ENCODE peak calls at places on chromosomes 12 and 14, in four cellular contexts. O is neural progenitor cell, Z is aorta, F is PC-9. P is an unnamed sample. For H3K4me1, the result is how much of the 10 kb centered on the place peaks cover.

GRCh38 chr14:96126339-96126770 is 78.3 kb upstream of the BDKRB2 start:
- DNase-seq in O (no peak), F (no peak), Z (no peak), P (no peak)

GRCh38 chr12:47652491-47653234 is 53.2 kb downstream of the RPAP3 start:
- DNase-seq in O (no peak), F (no peak), Z (no peak), P (no peak)

GRCh38 chr14:37480446-37481290 is 114.4 kb downstream of the FOXA1 start:
- DNase-seq in O (no peak), F (no peak), Z (no peak), P (no peak)

GRCh38 chr12:76037130-76038105 is 5.8 kb upstream of the PHLDA1 start:
- DNase-seq in O (peak), Z (no peak), F (no peak), P (peak)

GRCh38 chr12:89389755-89390661 is 37.7 kb upstream of the DUSP6 start:
- DNase-seq in F (no peak), Z (no peak), O (no peak), P (no peak)

GRCh38 chr12:63905523-63905922 is 61.0 kb downstream of the SRGAP1 start:
- DNase-seq in F (peak), Z (no peak), O (no peak), P (no peak)

GRCh38 chr14:106605548-106606448 is 1079.4 kb downstream of the TMEM121 start:
- DNase-seq in O (no peak), Z (no peak), F (no peak), P (peak)

GRCh38 chr14:75734848-75735247 is 73.8 kb downstream of the TTLL5 start:
- DNase-seq in F (no peak), O (no peak), Z (no peak), P (no peak)

GRCh38 chr12:75831413-75831812 is 200.2 kb downstream of the PHLDA1 start:
- DNase-seq in F (no peak), Z (no peak), O (no peak), P (no peak)

GRCh38 chr14:77241955-77242354 is 29.1 kb downstream of the NGB start:
- DNase-seq in F (no peak), Z (no peak), O (peak), P (no peak)

GRCh38 chr12:52423661-52424503 is 10.3 kb downstream of the KRT75 start:
- DNase-seq in Z (no peak), F (peak), O (no peak), P (no peak)

GRCh38 chr14:35050652-35051051 is 4.6 kb downstream of the FAM177A1 start:
- DNase-seq in F (no peak), O (no peak), Z (no peak), P (no peak)

GRCh38 chr14:47555333-47555732 is 120.1 kb downstream of the MDGA2 start:
- DNase-seq in Z (no peak), F (no peak), O (no peak), P (no peak)

GRCh38 chr12:10633541-10633940 is 20.1 kb upstream of the MAGOHB start:
- DNase-seq in F (no peak), Z (no peak), O (no peak), P (no peak)

GRCh38 chr12:47828967-47829482 is 9.3 kb upstream of the HDAC7 start:
- DNase-seq in O (no peak), F (peak), Z (peak), P (peak)

GRCh38 chr12:1594045-1594294 is 411 bp downstream of the FBXL14 start:
- DNase-seq in F (peak), O (peak), Z (no peak), P (peak)

GRCh38 chr14:49173765-49174373 is 412.3 kb downstream of the RPS29 start:
- DNase-seq in F (peak), Z (no peak), O (peak), P (peak)

GRCh38 chr14:81219821-81220487 is 805 bp downstream of the GTF2A1 start:
- DNase-seq in Z (peak), O (peak), F (no peak), P (peak)

GRCh38 chr12:94145231-94145979 is 3.0 kb upstream of the PLXNC1 start:
- DNase-seq in F (no peak), Z (no peak), O (peak), P (no peak)

GRCh38 chr12:74665690-74666089 is 128.1 kb downstream of the ATXN7L3B start:
- DNase-seq in Z (no peak), O (no peak), F (no peak), P (no peak)

GRCh38 chr14:75499084-75499875 is 23.0 kb upstream of the BATF start:
- DNase-seq in Z (no peak), O (no peak), F (no peak), P (no peak)

GRCh38 chr12:57237952-57238853 is 8.7 kb downstream of the SHMT2 start:
- DNase-seq in Z (peak), F (no peak), O (peak), P (peak)

GRCh38 chr12:57239587-57240068 is 10.1 kb downstream of the SHMT2 start:
- DNase-seq in F (no peak), O (no peak), Z (no peak), P (no peak)

GRCh38 chr12:57237653-57237951 is 8.1 kb downstream of the SHMT2 start:
- DNase-seq in O (no peak), F (peak), Z (no peak), P (no peak)

GRCh38 chr12:57240069-57240921 is 10.7 kb downstream of the STAC3 start:
- DNase-seq in O (peak), F (no peak), Z (peak), P (peak)

GRCh38 chr12:57238854-57239554 is 9.5 kb downstream of the SHMT2 start:
- DNase-seq in F (peak), O (peak), Z (peak), P (peak)
- H3K4me1 ChIP-seq in F (under half), O (half or more), Z (under half), P (half or more)

DNA sequence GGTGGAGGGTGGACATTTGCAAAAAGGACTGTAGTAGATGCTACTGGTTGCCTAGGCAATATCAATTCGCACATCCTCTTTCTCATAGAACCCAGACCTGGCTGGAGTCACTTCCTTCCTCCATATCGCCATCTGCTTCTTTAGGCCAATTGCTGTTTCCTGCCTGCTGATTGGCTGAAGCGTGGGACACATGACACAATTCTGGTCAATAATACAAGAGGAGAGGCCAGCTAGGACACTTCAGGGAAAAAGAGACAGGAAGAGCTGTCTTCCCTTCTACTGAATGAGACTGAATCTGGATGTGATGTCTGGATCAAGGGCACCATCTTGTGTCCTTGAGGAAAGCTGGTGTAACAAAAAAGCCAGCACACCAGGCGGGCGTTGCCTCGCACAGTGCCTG is 53.8 kb downstream of the TRPV4 start:
- DNase-seq in Z (no peak), O (no peak), F (no peak), P (no peak)
- H3K4me1 ChIP-seq in Z (under half), O (under half), F (under half), P (under half)

DNA sequence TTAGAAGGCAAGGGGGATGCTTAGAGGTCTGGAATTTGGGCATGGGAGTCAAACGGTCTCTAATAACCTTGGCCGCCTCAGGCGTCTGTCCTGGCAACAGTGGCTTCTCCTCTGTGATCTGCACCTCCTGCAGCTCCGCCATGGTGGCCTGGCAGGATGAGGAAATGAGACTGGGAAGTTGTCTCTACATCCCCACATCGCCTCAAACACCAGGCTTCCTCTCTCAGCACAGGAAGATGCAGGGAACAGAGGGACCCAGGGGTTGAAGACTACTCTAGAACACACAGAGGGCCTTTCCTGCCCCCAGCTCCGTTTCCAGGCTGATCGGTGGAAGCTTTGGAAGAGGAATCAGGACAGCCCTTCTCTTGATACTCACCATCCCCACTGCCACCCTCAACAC is 1.7 kb downstream of the NDRG2 start:
- DNase-seq in F (no peak), Z (no peak), O (no peak), P (no peak)
- H3K4me1 ChIP-seq in F (under half), Z (under half), O (under half), P (under half)

DNA sequence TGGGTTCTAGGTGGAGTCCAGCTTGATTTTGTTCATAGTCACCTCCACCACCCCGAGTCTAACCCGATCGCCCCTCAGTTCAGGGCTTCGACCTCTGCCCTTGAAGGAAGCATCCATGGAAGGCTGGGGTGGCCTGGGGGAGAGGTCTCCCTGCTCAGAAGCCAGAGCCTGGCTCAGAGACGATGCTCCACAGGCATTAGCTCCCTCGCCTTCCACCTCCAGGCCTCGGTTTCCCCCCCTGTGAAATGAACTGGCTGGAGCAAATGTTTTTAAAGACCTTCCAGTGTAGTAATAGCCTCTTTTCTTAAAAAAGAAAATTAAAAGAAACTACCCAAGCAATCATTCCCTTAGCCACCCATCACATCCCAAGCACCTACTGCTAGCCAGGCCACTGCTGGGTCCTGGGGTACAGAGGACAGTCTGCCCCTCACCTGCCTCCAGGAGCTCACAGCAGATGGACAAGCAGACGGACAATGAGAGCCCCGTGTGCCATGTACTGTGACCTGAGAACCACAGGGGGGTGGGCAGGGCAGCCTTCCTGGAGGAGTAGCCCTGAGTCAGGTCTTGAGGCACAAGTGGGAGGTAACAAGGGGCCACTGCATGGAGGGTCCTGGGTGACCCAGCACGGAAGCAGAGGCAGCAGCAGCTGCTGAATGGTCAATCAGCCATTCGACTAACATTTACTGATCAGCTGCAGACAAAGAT is 42.3 kb upstream of the EML1 start:
- DNase-seq in O (no peak), Z (no peak), F (no peak), P (no peak)
- H3K4me1 ChIP-seq in O (under half), Z (under half), F (under half), P (under half)

GRCh38 chr12:19088576-19088975 is 41.0 kb upstream of the PLEKHA5 start:
- DNase-seq in F (no peak), O (no peak), Z (no peak), P (no peak)
- H3K4me1 ChIP-seq in F (under half), O (under half), Z (under half), P (under half)

GRCh38 chr12:12613334-12613733 is 1.7 kb downstream of the CREBL2 start:
- DNase-seq in O (no peak), Z (no peak), F (no peak), P (no peak)

GRCh38 chr12:12612403-12612802 is 727 bp downstream of the CREBL2 start:
- DNase-seq in F (peak), O (peak), Z (no peak), P (no peak)

GRCh38 chr12:12620730-12621315 is 9.1 kb downstream of the CREBL2 start:
- DNase-seq in F (no peak), Z (no peak), O (no peak), P (no peak)

GRCh38 chr12:12614342-12614741 is 2.7 kb downstream of the CREBL2 start:
- DNase-seq in F (no peak), Z (no peak), O (no peak), P (no peak)

GRCh38 chr12:12616512-12617275 is 5.0 kb downstream of the CREBL2 start:
- DNase-seq in Z (no peak), F (no peak), O (no peak), P (no peak)
- H3K4me1 ChIP-seq in Z (under half), F (under half), O (under half), P (under half)

P was measured in body of pancreas.